ENCODE peak calls at places on chromosomes 11 and 22, in six cellular contexts. B is WERI-Rb-1, F is A549, Z is A673, C is uterus, H is HepG2. A is an unnamed sample.

GRCh38 chr22:47836957-47837356 is 1074.5 kb downstream of the TBC1D22A start:
- DNase-seq in B (no peak), F (no peak), Z (no peak), C (no peak), H (no peak), A (no peak)

GRCh38 chr11:61836193-61836592 is 8.1 kb downstream of the FADS2 start:
- DNase-seq in B (no peak), F (no peak), Z (no peak), C (no peak), H (no peak), A (no peak)

GRCh38 chr22:37224757-37225420 is 12.6 kb upstream of the SSTR3 start:
- DNase-seq in B (no peak), F (no peak), Z (no peak), C (no peak), H (no peak), A (no peak)

GRCh38 chr11:2798951-2799761 is 86.4 kb downstream of the CDKN1C start:
- DNase-seq in B (no peak), F (no peak), Z (no peak), C (no peak), H (peak), A (no peak)

GRCh38 chr11:75482931-75483469 is 42.7 kb downstream of the GDPD5 start:
- DNase-seq in B (no peak), F (no peak), Z (no peak), C (no peak), H (peak), A (no peak)

GRCh38 chr22:48558606-48559402 is 1268.9 kb downstream of the BRD1 start:
- DNase-seq in B (no peak), F (no peak), Z (no peak), C (no peak), H (no peak), A (no peak)

GRCh38 chr11:121451982-121452608 is at the start of gene SORL1:
- DNase-seq in B (peak), F (peak), Z (peak), C (peak), H (peak), A (peak)

GRCh38 chr11:31974737-31975136 is 116.1 kb upstream of the RCN1 start:
- DNase-seq in B (no peak), F (no peak), Z (no peak), C (no peak), H (no peak), A (no peak)

GRCh38 chr11:68610452-68611116 is 73.8 kb upstream of the GAL start:
- DNase-seq in B (no peak), F (no peak), Z (no peak), C (no peak), H (no peak), A (no peak)

GRCh38 chr11:133078591-133079179 is 453.6 kb downstream of the OPCML start:
- DNase-seq in B (peak), F (peak), Z (peak), C (no peak), H (peak), A (peak)

GRCh38 chr22:26168934-26169311 is 339 bp upstream of the SEZ6L start:
- DNase-seq in B (peak), F (no peak), Z (no peak), C (no peak), H (no peak), A (no peak)

GRCh38 chr22:23833911-23834317 is 4.9 kb downstream of the DERL3 start:
- DNase-seq in B (no peak), F (no peak), Z (no peak), C (no peak), H (no peak), A (no peak)

GRCh38 chr22:42379961-42380537 is 52.2 kb downstream of the NFAM1 start:
- DNase-seq in B (no peak), F (no peak), Z (no peak), C (no peak), H (no peak), A (no peak)

GRCh38 chr11:6027501-6027900 is 3.1 kb downstream of the OR56A1 start:
- DNase-seq in B (no peak), F (no peak), Z (no peak), C (no peak), H (no peak), A (no peak)

GRCh38 chr22:25987948-25988347 is 181.3 kb upstream of the SEZ6L start:
- DNase-seq in B (no peak), F (no peak), Z (peak), C (no peak), H (no peak), A (no peak)

GRCh38 chr11:72138821-72139390 is 3.4 kb downstream of the FOLR3 start:
- DNase-seq in B (no peak), F (no peak), Z (no peak), C (no peak), H (no peak), A (no peak)

GRCh38 chr11:25838918-25839611 is 492.9 kb upstream of the ANO3 start:
- DNase-seq in B (no peak), F (no peak), Z (no peak), C (no peak), H (no peak), A (no peak)

GRCh38 chr22:29308791-29309262 is 2.4 kb downstream of the GAS2L1 start:
- DNase-seq in B (no peak), F (no peak), Z (no peak), C (no peak), H (no peak), A (no peak)

GRCh38 chr22:35375031-35375430 is 5.9 kb upstream of the HMOX1 start:
- DNase-seq in B (no peak), F (no peak), Z (no peak), C (no peak), H (no peak), A (no peak)

GRCh38 chr11:108034952-108035351 is 26.3 kb downstream of the CUL5 start:
- DNase-seq in B (no peak), F (no peak), Z (no peak), C (no peak), H (no peak), A (no peak)

GRCh38 chr11:104148074-104148473 is 15.9 kb downstream of the PDGFD start:
- DNase-seq in B (no peak), F (no peak), Z (no peak), C (no peak), H (no peak), A (no peak)

GRCh38 chr11:63289658-63290057 is 46.3 kb upstream of the SLC22A25 start:
- DNase-seq in B (no peak), F (no peak), Z (no peak), C (no peak), H (peak), A (no peak)

DNA sequence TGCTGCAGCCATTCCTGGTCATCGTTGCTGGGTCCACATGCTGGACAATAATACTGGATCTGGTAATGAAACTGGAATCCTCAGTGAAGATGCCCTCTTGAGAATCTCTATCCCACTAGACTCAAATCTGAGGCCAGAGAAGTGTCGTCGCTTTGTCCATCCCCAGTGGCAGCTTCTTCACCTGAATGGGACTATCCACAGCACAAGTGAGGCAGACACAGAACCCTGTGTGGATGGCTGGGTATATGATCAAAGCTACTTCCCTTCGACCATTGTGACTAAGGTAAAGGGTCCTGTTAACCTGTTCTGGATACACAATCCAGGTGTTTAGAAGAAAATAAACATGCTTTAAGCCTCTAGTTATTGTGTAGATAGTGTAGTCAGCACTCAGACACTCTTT is 46.9 kb upstream of the SLC22A25 start:
- DNase-seq in B (no peak), F (no peak), Z (no peak), C (no peak), H (no peak), A (no peak)
- H3K27ac ChIP-seq in B (no peak), F (no peak), Z (no peak), C (no peak), H (peak), A (no peak)

DNA sequence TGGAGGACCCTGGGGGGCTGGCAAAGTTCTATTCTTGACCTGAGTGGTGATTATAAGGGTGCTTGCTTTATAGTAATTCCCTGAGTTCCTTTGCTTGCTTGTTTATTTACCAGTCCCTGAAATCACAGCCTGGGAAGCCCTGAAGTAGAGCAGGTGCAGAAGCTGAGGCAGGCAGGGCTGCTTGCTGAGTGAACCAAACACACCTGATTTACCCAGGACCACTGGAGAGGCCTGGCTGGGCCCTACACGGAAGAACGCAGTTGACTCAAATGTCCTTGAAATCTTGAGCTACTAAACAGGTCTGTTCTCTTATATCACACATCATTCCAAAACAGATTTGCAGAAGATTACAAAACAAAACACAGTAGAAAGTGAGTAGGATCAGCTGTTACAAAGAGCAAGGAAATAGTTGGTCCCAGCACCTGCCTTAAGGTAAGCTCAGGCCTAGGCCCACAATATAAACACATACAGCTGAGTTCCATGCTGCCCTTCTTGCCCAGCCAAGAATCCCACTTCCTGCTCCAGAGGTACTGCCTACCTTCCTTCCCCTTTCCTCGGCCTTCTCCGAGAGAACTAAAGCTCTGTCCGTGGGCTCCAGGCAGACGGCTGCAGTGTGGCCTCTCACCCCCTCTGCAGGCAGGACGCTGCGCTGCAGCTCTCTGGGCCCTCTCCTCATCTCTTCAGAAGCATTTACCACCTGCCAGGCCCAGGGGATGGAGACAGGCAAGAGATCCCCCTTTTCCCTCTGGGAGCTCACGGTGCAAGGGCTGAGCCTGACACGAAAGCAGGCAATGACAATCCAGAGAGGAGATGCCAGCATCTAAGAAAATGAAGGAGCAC is 46.1 kb upstream of the SCUBE2 start:
- DNase-seq in B (peak), F (peak), Z (peak), C (peak), H (peak), A (peak)
- H3K27ac ChIP-seq in B (no peak), F (peak), Z (no peak), C (peak), H (no peak), A (peak)

GRCh38 chr22:46240073-46240472 is 10.0 kb downstream of the CDPF1 start:
- DNase-seq in B (no peak), F (no peak), Z (no peak), C (no peak), H (no peak), A (no peak)
- H3K27ac ChIP-seq in B (no peak), F (no peak), Z (no peak), C (no peak), H (no peak), A (no peak)

GRCh38 chr11:34909435-34909834 is 6.7 kb downstream of the APIP start:
- DNase-seq in B (no peak), F (no peak), Z (no peak), C (no peak), H (no peak), A (no peak)
- H3K27ac ChIP-seq in B (no peak), F (no peak), Z (no peak), C (no peak), H (no peak), A (no peak)

DNA sequence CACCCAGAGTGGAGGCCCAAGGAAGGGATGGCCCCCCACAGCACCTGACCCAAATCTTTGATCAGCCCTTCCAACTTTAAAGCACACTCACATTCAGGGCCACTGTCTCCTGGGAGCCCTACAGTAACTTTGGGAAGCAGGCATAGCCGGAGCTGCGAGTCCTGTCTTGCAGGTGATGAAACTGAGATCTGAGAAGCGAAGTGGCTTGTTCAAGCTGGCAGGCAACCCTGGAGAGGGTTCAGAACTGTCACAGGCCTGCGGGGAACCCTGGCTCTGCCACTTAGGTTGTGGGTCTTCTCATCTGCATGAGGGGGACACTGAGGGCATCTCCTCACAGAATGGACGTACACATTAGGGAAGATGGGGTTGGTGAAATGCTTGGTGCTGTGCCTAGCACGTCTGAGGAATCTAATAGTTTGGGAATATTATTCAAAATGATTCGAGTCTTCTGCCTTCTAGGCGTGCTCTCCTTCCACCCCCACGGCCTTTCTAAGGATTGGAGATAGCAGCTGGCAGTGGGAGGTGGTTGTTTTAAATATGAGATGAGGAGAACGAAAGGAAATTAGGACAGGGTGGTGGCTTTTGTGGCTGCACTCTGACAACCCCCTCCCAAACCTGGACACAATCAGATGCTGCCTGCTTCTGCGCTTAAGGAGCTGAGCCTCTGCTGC is 18.8 kb upstream of the SUN2 start:
- DNase-seq in B (no peak), F (no peak), Z (no peak), C (no peak), H (no peak), A (no peak)
- H3K27ac ChIP-seq in B (no peak), F (no peak), Z (peak), C (no peak), H (no peak), A (peak)